ENCODE peak calls at places on chromosomes 4 and X, in eight cellular contexts. One of them, this sample, is unnamed.

GRCh38 chrX:15956684-15957083 is 102.1 kb upstream of the AP1S2 start:
- DNase-seq in neural progenitor cell: peak; percentile 93
- DNase-seq in MM.1S: no peak
- DNase-seq in PC-3: peak; percentile 67
- DNase-seq in HCT116: no peak
- DNase-seq in hepatocyte: peak; percentile 14
- DNase-seq in SK-N-SH: no peak
- DNase-seq in GM23338: peak; percentile 50
- DNase-seq in this sample: no peak

GRCh38 chr4:77352192-77352591 is 195.2 kb downstream of the CCNG2 start:
- DNase-seq in neural progenitor cell: no peak
- DNase-seq in MM.1S: no peak
- DNase-seq in PC-3: no peak
- DNase-seq in HCT116: no peak
- DNase-seq in hepatocyte: no peak
- DNase-seq in SK-N-SH: no peak
- DNase-seq in GM23338: no peak
- DNase-seq in this sample: no peak

GRCh38 chrX:9555354-9555753 is 90.5 kb downstream of the TBL1X start:
- DNase-seq in neural progenitor cell: no peak
- DNase-seq in MM.1S: no peak
- DNase-seq in PC-3: peak; percentile 55
- DNase-seq in HCT116: no peak
- DNase-seq in hepatocyte: no peak
- DNase-seq in SK-N-SH: no peak
- DNase-seq in GM23338: no peak
- DNase-seq in this sample: no peak

GRCh38 chr4:60522265-60522664 is 677.9 kb upstream of the ADGRL3 start:
- DNase-seq in neural progenitor cell: no peak
- DNase-seq in MM.1S: no peak
- DNase-seq in PC-3: no peak
- DNase-seq in HCT116: no peak
- DNase-seq in hepatocyte: no peak
- DNase-seq in SK-N-SH: no peak
- DNase-seq in GM23338: peak; percentile 6
- DNase-seq in this sample: no peak

GRCh38 chr4:68498413-68499007 is 51.2 kb downstream of the TMPRSS11E start:
- DNase-seq in neural progenitor cell: peak; percentile 66
- DNase-seq in MM.1S: peak; percentile 80
- DNase-seq in PC-3: peak; percentile 84
- DNase-seq in HCT116: peak; percentile 53
- DNase-seq in hepatocyte: peak; percentile 84
- DNase-seq in SK-N-SH: peak; percentile 33
- DNase-seq in GM23338: peak; percentile 80
- DNase-seq in this sample: peak; percentile 66

GRCh38 chrX:132718411-132718810 is 229.6 kb upstream of the MBNL3 start:
- DNase-seq in neural progenitor cell: no peak
- DNase-seq in MM.1S: no peak
- DNase-seq in PC-3: no peak
- DNase-seq in HCT116: no peak
- DNase-seq in hepatocyte: no peak
- DNase-seq in SK-N-SH: no peak
- DNase-seq in GM23338: no peak
- DNase-seq in this sample: no peak

GRCh38 chr4:185839204-185839712 is 27.3 kb upstream of the SORBS2 start:
- DNase-seq in neural progenitor cell: peak; percentile 77
- DNase-seq in MM.1S: no peak
- DNase-seq in PC-3: peak; percentile 89
- DNase-seq in HCT116: peak; percentile 54
- DNase-seq in hepatocyte: peak; percentile 83
- DNase-seq in SK-N-SH: no peak
- DNase-seq in GM23338: peak; percentile 93
- DNase-seq in this sample: no peak

GRCh38 chr4:10006604-10007435 is 14.5 kb downstream of the SLC2A9 start:
- DNase-seq in neural progenitor cell: no peak
- DNase-seq in MM.1S: no peak
- DNase-seq in PC-3: peak; percentile 96
- DNase-seq in HCT116: peak; percentile 77
- DNase-seq in hepatocyte: peak; percentile 81
- DNase-seq in SK-N-SH: no peak
- DNase-seq in GM23338: no peak
- DNase-seq in this sample: no peak

GRCh38 chrX:118286066-118286758 is 59.7 kb upstream of the WDR44 start:
- DNase-seq in neural progenitor cell: no peak
- DNase-seq in MM.1S: no peak
- DNase-seq in PC-3: no peak
- DNase-seq in HCT116: no peak
- DNase-seq in hepatocyte: no peak
- DNase-seq in SK-N-SH: no peak
- DNase-seq in GM23338: no peak
- DNase-seq in this sample: no peak

GRCh38 chr4:47528651-47529050 is 43.6 kb downstream of the ATP10D start:
- DNase-seq in neural progenitor cell: no peak
- DNase-seq in MM.1S: no peak
- DNase-seq in PC-3: no peak
- DNase-seq in HCT116: no peak
- DNase-seq in hepatocyte: no peak
- DNase-seq in SK-N-SH: no peak
- DNase-seq in GM23338: no peak
- DNase-seq in this sample: no peak

GRCh38 chr4:126468144-126468543 is 1153.4 kb downstream of the FAT4 start:
- DNase-seq in neural progenitor cell: no peak
- DNase-seq in MM.1S: no peak
- DNase-seq in PC-3: no peak
- DNase-seq in HCT116: no peak
- DNase-seq in hepatocyte: no peak
- DNase-seq in SK-N-SH: no peak
- DNase-seq in GM23338: no peak
- DNase-seq in this sample: no peak

GRCh38 chr4:164442167-164442566 is 311.8 kb upstream of the SMIM31 start:
- DNase-seq in neural progenitor cell: no peak
- DNase-seq in MM.1S: no peak
- DNase-seq in PC-3: peak; percentile 67
- DNase-seq in HCT116: no peak
- DNase-seq in hepatocyte: no peak
- DNase-seq in SK-N-SH: no peak
- DNase-seq in GM23338: no peak
- DNase-seq in this sample: no peak

GRCh38 chr4:3407930-3408792 is 33.6 kb upstream of the HGFAC start:
- DNase-seq in neural progenitor cell: no peak
- DNase-seq in MM.1S: no peak
- DNase-seq in PC-3: no peak
- DNase-seq in HCT116: no peak
- DNase-seq in hepatocyte: no peak
- DNase-seq in SK-N-SH: no peak
- DNase-seq in GM23338: no peak
- DNase-seq in this sample: no peak

GRCh38 chr4:19936471-19936870 is 315.2 kb upstream of the SLIT2 start:
- DNase-seq in neural progenitor cell: no peak
- DNase-seq in MM.1S: no peak
- DNase-seq in PC-3: no peak
- DNase-seq in HCT116: no peak
- DNase-seq in hepatocyte: no peak
- DNase-seq in SK-N-SH: no peak
- DNase-seq in GM23338: no peak
- DNase-seq in this sample: no peak

GRCh38 chr4:51895816-51896408 is 53.0 kb downstream of the DCUN1D4 start:
- DNase-seq in neural progenitor cell: peak; percentile 84
- DNase-seq in MM.1S: peak; percentile 80
- DNase-seq in PC-3: peak; percentile 80
- DNase-seq in HCT116: peak; percentile 45
- DNase-seq in hepatocyte: peak; percentile 82
- DNase-seq in SK-N-SH: peak; percentile 64
- DNase-seq in GM23338: peak; percentile 85
- DNase-seq in this sample: peak; percentile 76

GRCh38 chr4:155950461-155950860 is 3.2 kb downstream of the CTSO start:
- DNase-seq in neural progenitor cell: peak; percentile 11
- DNase-seq in MM.1S: no peak
- DNase-seq in PC-3: no peak
- DNase-seq in HCT116: no peak
- DNase-seq in hepatocyte: no peak
- DNase-seq in SK-N-SH: no peak
- DNase-seq in GM23338: peak; percentile 24
- DNase-seq in this sample: no peak

GRCh38 chr4:80011636-80012236 is 61.3 kb downstream of the ANTXR2 start:
- DNase-seq in neural progenitor cell: no peak
- DNase-seq in MM.1S: no peak
- DNase-seq in PC-3: no peak
- DNase-seq in HCT116: no peak
- DNase-seq in hepatocyte: no peak
- DNase-seq in SK-N-SH: no peak
- DNase-seq in GM23338: no peak
- DNase-seq in this sample: no peak

GRCh38 chr4:17578482-17578891 is 1.5 kb downstream of the LAP3 start:
- DNase-seq in neural progenitor cell: no peak
- DNase-seq in MM.1S: peak; percentile 74
- DNase-seq in PC-3: peak; percentile 1
- DNase-seq in HCT116: no peak
- DNase-seq in hepatocyte: no peak
- DNase-seq in SK-N-SH: no peak
- DNase-seq in GM23338: no peak
- DNase-seq in this sample: peak; percentile 59

GRCh38 chrX:318739-319578 is at the start of gene GTPBP6:
- DNase-seq in neural progenitor cell: peak; percentile 100
- DNase-seq in MM.1S: peak; percentile 96
- DNase-seq in PC-3: peak; percentile 97
- DNase-seq in HCT116: peak; percentile 95
- DNase-seq in hepatocyte: peak; percentile 100
- DNase-seq in SK-N-SH: peak; percentile 93
- DNase-seq in GM23338: peak; percentile 100
- DNase-seq in this sample: peak; percentile 100

DNA sequence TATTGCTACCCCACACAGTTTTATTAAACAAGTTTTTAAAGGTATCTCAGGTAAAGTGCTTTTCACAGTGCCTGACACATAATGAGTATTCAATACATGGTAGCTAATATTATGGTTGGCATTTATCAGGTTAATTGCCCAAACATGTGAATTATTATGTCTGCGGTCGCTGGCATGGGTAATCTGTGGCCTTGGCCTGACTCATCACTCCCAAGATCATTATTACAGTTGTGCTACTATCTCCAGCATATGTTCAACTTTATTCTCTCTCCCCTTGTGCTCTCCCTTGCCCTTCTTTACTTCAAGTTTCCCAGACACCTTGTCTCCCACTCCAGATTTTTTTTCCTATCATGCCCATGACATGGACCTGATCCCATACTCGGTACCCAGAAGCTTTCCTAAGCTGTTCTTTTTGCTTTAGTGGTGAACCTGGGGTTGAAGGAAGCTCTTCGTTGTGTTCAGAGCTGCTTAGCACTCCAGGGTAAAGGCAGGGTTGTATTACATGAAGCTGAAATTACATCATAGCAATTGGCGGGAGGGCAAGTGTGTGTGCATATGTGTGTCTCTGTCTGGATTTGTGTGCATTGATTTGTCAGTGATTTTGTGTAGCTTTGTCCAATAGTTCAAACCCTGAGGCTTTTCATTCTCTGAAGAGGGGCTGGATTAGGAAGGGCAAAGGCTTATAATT is 176.5 kb upstream of the NRK start:
- DNase-seq in neural progenitor cell: no peak
- DNase-seq in MM.1S: no peak
- DNase-seq in PC-3: peak; percentile 45
- DNase-seq in HCT116: no peak
- DNase-seq in hepatocyte: no peak
- DNase-seq in SK-N-SH: no peak
- DNase-seq in GM23338: no peak
- DNase-seq in this sample: no peak
- TF ChIP-seq EZH2phosphoT487 in neural progenitor cell: no peak
- TF ChIP-seq EZH2phosphoT487 in MM.1S: no peak
- TF ChIP-seq EZH2phosphoT487 in PC-3: no peak
- TF ChIP-seq EZH2phosphoT487 in HCT116: no peak
- TF ChIP-seq EZH2phosphoT487 in hepatocyte: no peak
- TF ChIP-seq EZH2phosphoT487 in SK-N-SH: no peak
- TF ChIP-seq EZH2phosphoT487 in GM23338: no peak
- TF ChIP-seq EZH2phosphoT487 in this sample: no peak

DNA sequence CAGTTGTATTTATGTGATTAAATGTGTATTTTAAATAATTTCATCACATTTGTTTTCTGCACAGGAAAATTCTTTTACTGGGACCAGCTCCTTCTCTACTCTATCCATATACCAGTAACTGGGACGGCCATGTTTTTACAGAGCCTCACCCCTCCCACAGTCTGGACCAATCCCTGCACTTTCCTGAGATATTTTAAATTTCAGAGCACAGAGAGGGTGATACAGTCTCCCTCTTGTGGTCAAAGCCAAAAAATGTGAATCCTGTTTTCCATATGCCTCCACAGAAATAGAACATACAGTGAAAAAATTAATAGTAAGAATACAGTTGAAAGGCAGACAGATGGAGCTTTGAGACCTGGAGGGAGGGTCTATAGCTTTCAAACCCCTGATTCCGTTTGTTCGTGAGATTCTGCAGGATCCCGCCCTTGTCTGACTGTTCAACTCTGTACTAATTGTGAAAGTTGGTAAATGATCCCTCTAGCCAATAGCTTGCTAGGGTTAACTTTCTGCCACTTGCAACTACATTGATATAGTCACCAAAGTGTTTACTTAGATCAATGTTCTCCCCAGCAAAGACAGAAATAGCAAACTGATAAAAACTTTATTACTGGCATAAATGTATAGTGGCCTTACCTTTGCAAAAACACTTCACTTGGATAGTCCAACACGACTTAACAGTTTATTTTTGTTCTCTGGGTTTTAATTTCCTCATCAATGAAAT is 172.2 kb downstream of the PPARGC1A start:
- DNase-seq in neural progenitor cell: no peak
- DNase-seq in MM.1S: peak; percentile 23
- DNase-seq in PC-3: peak; percentile 43
- DNase-seq in HCT116: no peak
- DNase-seq in hepatocyte: peak; percentile 18
- DNase-seq in SK-N-SH: peak; percentile 65
- DNase-seq in GM23338: peak; percentile 60
- DNase-seq in this sample: peak; percentile 39
- TF ChIP-seq CTCF in neural progenitor cell: peak; percentile 58
- TF ChIP-seq CTCF in MM.1S: peak; percentile 64
- TF ChIP-seq CTCF in PC-3: peak; percentile 57
- TF ChIP-seq CTCF in HCT116: peak; percentile 30
- TF ChIP-seq CTCF in hepatocyte: peak; percentile 51
- TF ChIP-seq CTCF in SK-N-SH: peak; percentile 57
- TF ChIP-seq CTCF in GM23338: peak; percentile 65
- TF ChIP-seq CTCF in this sample: peak; percentile 73

DNA sequence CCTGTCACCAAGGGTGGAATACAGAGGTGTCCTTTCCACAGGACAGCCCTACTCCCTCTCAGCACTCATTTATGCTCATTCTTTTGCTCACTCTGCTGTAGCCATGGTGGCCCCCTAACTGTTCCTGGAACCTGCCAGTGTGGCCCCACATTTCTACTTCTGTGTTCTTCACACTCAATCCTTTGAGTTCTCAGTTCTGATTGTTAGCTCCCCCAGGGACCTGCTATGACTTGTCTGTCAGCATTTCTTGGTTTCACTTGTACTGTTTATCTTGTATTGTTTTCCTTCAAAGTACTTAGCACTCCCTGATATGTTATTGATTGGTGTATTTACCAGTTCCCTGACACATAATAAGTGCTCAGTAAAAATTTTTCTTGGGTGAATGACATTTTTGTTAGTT is 14.9 kb downstream of the VBP1 start:
- DNase-seq in neural progenitor cell: no peak
- DNase-seq in MM.1S: peak; percentile 72
- DNase-seq in PC-3: no peak
- DNase-seq in HCT116: no peak
- DNase-seq in hepatocyte: no peak
- DNase-seq in SK-N-SH: no peak
- DNase-seq in GM23338: no peak
- DNase-seq in this sample: no peak
- H3K4me2 ChIP-seq in neural progenitor cell: no peak overlapping the region
- H3K4me2 ChIP-seq in MM.1S: peak overlapping the region; percentile 39
- H3K4me2 ChIP-seq in PC-3: no peak overlapping the region
- H3K4me2 ChIP-seq in HCT116: no peak overlapping the region
- H3K4me2 ChIP-seq in hepatocyte: no peak overlapping the region
- H3K4me2 ChIP-seq in SK-N-SH: no peak overlapping the region
- H3K4me2 ChIP-seq in GM23338: no peak overlapping the region
- H3K4me2 ChIP-seq in this sample: no peak overlapping the region

GRCh38 chrX:100874240-100874798 is at the start of gene NOX1:
- DNase-seq in neural progenitor cell: no peak
- DNase-seq in MM.1S: no peak
- DNase-seq in PC-3: no peak
- DNase-seq in HCT116: no peak
- DNase-seq in hepatocyte: peak; percentile 14
- DNase-seq in SK-N-SH: no peak
- DNase-seq in GM23338: no peak
- DNase-seq in this sample: no peak
- TF ChIP-seq EZH2phosphoT487 in neural progenitor cell: no peak
- TF ChIP-seq EZH2phosphoT487 in MM.1S: no peak
- TF ChIP-seq EZH2phosphoT487 in PC-3: no peak
- TF ChIP-seq EZH2phosphoT487 in HCT116: no peak
- TF ChIP-seq EZH2phosphoT487 in hepatocyte: no peak
- TF ChIP-seq EZH2phosphoT487 in SK-N-SH: no peak
- TF ChIP-seq EZH2phosphoT487 in GM23338: no peak
- TF ChIP-seq EZH2phosphoT487 in this sample: no peak